ENCODE peak calls at places on chromosomes 3 and 15, in nine cellular contexts. F is progenitor cell of endocrine pancreas; P is activated CD4-positive, alpha-beta T cell treated with anti-CD3 and anti-CD28 coated beads for 36 hours; O is nucleus accumbens; X is AG04450; W is HTR-8/SVneo; K is mesendoderm; N is T-helper 22 cell; J is activated CD8-positive, alpha-beta memory T cell treated with anti-CD3 and anti-CD28 coated beads, Interleukin-2, amount 50 U/mL, for 4 hours. Y is an unnamed sample.

GRCh38 chr3:140724856-140725812 is 47.3 kb downstream of the TRIM42 start:
- DNase-seq in F (no peak), P (no peak), O (no peak), X (no peak), W (no peak), K (no peak), N (no peak), J (no peak), Y (no peak)

GRCh38 chr3:52248165-52248541 is 2.6 kb downstream of the PPM1M start:
- DNase-seq in F (no peak), P (no peak), O (no peak), X (no peak), W (no peak), K (no peak), N (no peak), J (no peak), Y (no peak)

GRCh38 chr3:16173696-16174355 is 654 bp upstream of the GALNT15 start:
- DNase-seq in F (no peak), P (no peak), O (no peak), X (no peak), W (no peak), K (no peak), N (no peak), J (no peak), Y (no peak)

GRCh38 chr15:101084801-101085200 is 165.6 kb downstream of the LRRK1 start:
- DNase-seq in F (no peak), P (no peak), O (no peak), X (no peak), W (no peak), K (no peak), N (no peak), J (no peak), Y (no peak)

GRCh38 chr3:28295819-28296364 is 52.6 kb upstream of the ZCWPW2 start:
- DNase-seq in F (no peak), P (no peak), O (no peak), X (no peak), W (no peak), K (no peak), N (no peak), J (no peak), Y (no peak)

GRCh38 chr3:43707998-43708397 is 17.3 kb downstream of the ABHD5 start:
- DNase-seq in F (no peak), P (no peak), O (no peak), X (peak), W (no peak), K (no peak), N (no peak), J (no peak), Y (no peak)

GRCh38 chr3:11136871-11137626 is 17.2 kb upstream of the HRH1 start:
- DNase-seq in F (no peak), P (no peak), O (no peak), X (peak), W (peak), K (peak), N (no peak), J (no peak), Y (no peak)

GRCh38 chr15:77475898-77476297 is 55.2 kb downstream of the HMG20A start:
- DNase-seq in F (no peak), P (no peak), O (no peak), X (no peak), W (no peak), K (no peak), N (no peak), J (no peak), Y (no peak)

GRCh38 chr15:59400103-59400813 is 27.6 kb upstream of the MYO1E start:
- DNase-seq in F (no peak), P (no peak), O (no peak), X (no peak), W (no peak), K (peak), N (no peak), J (no peak), Y (no peak)

GRCh38 chr15:45630958-45631691 is 3.7 kb upstream of the SQOR start:
- DNase-seq in F (no peak), P (no peak), O (no peak), X (peak), W (peak), K (peak), N (no peak), J (no peak), Y (no peak)

GRCh38 chr3:50582083-50582482 is 12.8 kb downstream of the HEMK1 start:
- DNase-seq in F (no peak), P (no peak), O (no peak), X (no peak), W (no peak), K (no peak), N (no peak), J (no peak), Y (no peak)

GRCh38 chr15:50009634-50010033 is 109.4 kb downstream of the ATP8B4 start:
- DNase-seq in F (no peak), P (no peak), O (no peak), X (no peak), W (no peak), K (no peak), N (no peak), J (no peak), Y (no peak)

GRCh38 chr15:59216911-59217310 is 10.3 kb downstream of the LDHAL6B start:
- DNase-seq in F (no peak), P (no peak), O (no peak), X (no peak), W (no peak), K (no peak), N (no peak), J (no peak), Y (no peak)

GRCh38 chr3:86554346-86554745 is 436.6 kb downstream of the VGLL3 start:
- DNase-seq in F (no peak), P (no peak), O (no peak), X (no peak), W (no peak), K (peak), N (no peak), J (no peak), Y (no peak)

GRCh38 chr15:63502137-63502801 is 2.1 kb upstream of the USP3 start:
- DNase-seq in F (no peak), P (no peak), O (no peak), X (no peak), W (no peak), K (no peak), N (no peak), J (no peak), Y (no peak)

GRCh38 chr15:67574981-67575632 is 32.6 kb downstream of the MAP2K5 start:
- DNase-seq in F (no peak), P (no peak), O (no peak), X (no peak), W (no peak), K (no peak), N (no peak), J (no peak), Y (no peak)

GRCh38 chr3:42700366-42701288 is 2.0 kb downstream of the HHATL start:
- DNase-seq in F (no peak), P (no peak), O (no peak), X (no peak), W (no peak), K (no peak), N (no peak), J (no peak), Y (peak)

GRCh38 chr3:160200328-160200727 is 24.9 kb upstream of the C3orf80 start:
- DNase-seq in F (no peak), P (no peak), O (no peak), X (no peak), W (no peak), K (no peak), N (no peak), J (no peak), Y (no peak)

GRCh38 chr15:39846108-39846507 is 63.5 kb upstream of the FSIP1 start:
- DNase-seq in F (no peak), P (no peak), O (no peak), X (no peak), W (no peak), K (no peak), N (no peak), J (no peak), Y (no peak)

GRCh38 chr3:197425485-197426131 is 127.2 kb upstream of the DLG1 start:
- DNase-seq in F (no peak), P (no peak), O (no peak), X (no peak), W (no peak), K (no peak), N (no peak), J (no peak), Y (no peak)

GRCh38 chr3:185263423-185263822 is 9.6 kb upstream of the EHHADH start:
- DNase-seq in F (no peak), P (no peak), O (no peak), X (no peak), W (no peak), K (no peak), N (no peak), J (no peak), Y (no peak)

GRCh38 chr3:189132125-189132744 is 39.5 kb upstream of the TPRG1 start:
- DNase-seq in F (no peak), P (peak), O (no peak), X (peak), W (peak), K (no peak), N (peak), J (peak), Y (no peak)